ENCODE peak calls at places on chromosomes 16 and 17, in five cellular contexts. K, C, W, S and R are unnamed samples.

GRCh38 chr17:1999557-2000251 is 25.4 kb downstream of the RTN4RL1 start:
- DNase-seq in K (peak; percentile 50), C (no peak), W (peak; percentile 67), S (no peak), R (peak; percentile 81)

GRCh38 chr17:46841561-46842379 is 9.6 kb upstream of the WNT9B start:
- DNase-seq in K (no peak), C (no peak), W (no peak), S (no peak), R (no peak)

GRCh38 chr17:57993471-57994365 is 5.7 kb upstream of the VEZF1 start:
- DNase-seq in K (no peak), C (no peak), W (no peak), S (no peak), R (no peak)

GRCh38 chr17:27748360-27748825 is 51.9 kb downstream of the NOS2 start:
- DNase-seq in K (no peak), C (no peak), W (no peak), S (no peak), R (no peak)

GRCh38 chr16:82031116-82032084 is 3.7 kb upstream of the HSD17B2 start:
- DNase-seq in K (peak; percentile 64), C (no peak), W (no peak), S (no peak), R (no peak)

GRCh38 chr17:2828396-2829038 is 32.3 kb downstream of the RAP1GAP2 start:
- DNase-seq in K (peak; percentile 82), C (peak; percentile 32), W (peak; percentile 84), S (no peak), R (peak; percentile 81)

GRCh38 chr17:2595736-2596135 is 2.3 kb downstream of the PAFAH1B1 start:
- DNase-seq in K (no peak), C (no peak), W (no peak), S (no peak), R (no peak)

GRCh38 chr17:61737820-61738219 is 125.5 kb downstream of the BRIP1 start:
- DNase-seq in K (no peak), C (no peak), W (no peak), S (no peak), R (no peak)

GRCh38 chr17:59149841-59150511 is 5.0 kb downstream of the SKA2 start:
- DNase-seq in K (peak; percentile 10), C (no peak), W (no peak), S (no peak), R (no peak)

GRCh38 chr16:66603537-66604375 is 748 bp upstream of the CMTM3 start:
- DNase-seq in K (peak; percentile 87), C (peak; percentile 37), W (peak; percentile 59), S (no peak), R (peak; percentile 37)

GRCh38 chr16:81616321-81617020 is 162.6 kb upstream of the PLCG2 start:
- DNase-seq in K (no peak), C (no peak), W (peak; percentile 77), S (no peak), R (peak; percentile 73)

GRCh38 chr16:72752004-72752695 is 295.8 kb downstream of the ZFHX3 start:
- DNase-seq in K (no peak), C (no peak), W (no peak), S (no peak), R (no peak)

GRCh38 chr17:76969598-76970172 is 101.5 kb downstream of the MGAT5B start:
- DNase-seq in K (no peak), C (no peak), W (no peak), S (no peak), R (no peak)

GRCh38 chr16:72023962-72024361 is 15.4 kb downstream of the DHODH start:
- DNase-seq in K (no peak), C (no peak), W (no peak), S (no peak), R (no peak)

GRCh38 chr16:12160815-12161550 is 184.4 kb downstream of the SNX29 start:
- DNase-seq in K (no peak), C (no peak), W (no peak), S (no peak), R (no peak)

GRCh38 chr16:87043273-87044030 is 273.7 kb downstream of the C16orf95 start:
- DNase-seq in K (no peak), C (no peak), W (no peak), S (no peak), R (no peak)

GRCh38 chr17:79668344-79669250 is 57.7 kb upstream of the RBFOX3 start:
- DNase-seq in K (no peak), C (no peak), W (no peak), S (no peak), R (no peak)

GRCh38 chr16:53515259-53515658 is 12.2 kb upstream of the AKTIP start:
- DNase-seq in K (no peak), C (no peak), W (no peak), S (no peak), R (no peak)

GRCh38 chr16:1732071-1732470 is 26.1 kb downstream of the MAPK8IP3 start:
- DNase-seq in K (no peak), C (no peak), W (no peak), S (no peak), R (no peak)

GRCh38 chr17:63150994-63151464 is 185.0 kb downstream of the TANC2 start:
- DNase-seq in K (no peak), C (no peak), W (no peak), S (no peak), R (no peak)

GRCh38 chr16:4515611-4516233 is 22.9 kb downstream of the CDIP1 start:
- DNase-seq in K (no peak), C (no peak), W (no peak), S (no peak), R (no peak)

GRCh38 chr16:31754998-31755615 is 118.5 kb upstream of the ZNF267 start:
- DNase-seq in K (peak; percentile 10), C (no peak), W (no peak), S (no peak), R (no peak)

GRCh38 chr16:75774197-75774596 is 47.9 kb upstream of the CPHXL start:
- DNase-seq in K (no peak), C (no peak), W (no peak), S (no peak), R (no peak)

GRCh38 chr16:9049241-9049640 is 42.2 kb upstream of the HAPSTR1 start:
- DNase-seq in K (no peak), C (no peak), W (no peak), S (no peak), R (no peak)

GRCh38 chr17:10119203-10120112 is 78.9 kb downstream of the GAS7 start:
- DNase-seq in K (no peak), C (no peak), W (peak; percentile 77), S (no peak), R (peak; percentile 49)

GRCh38 chr17:10120113-10120485 is 78.3 kb downstream of the GAS7 start:
- DNase-seq in K (no peak), C (no peak), W (no peak), S (no peak), R (no peak)

GRCh38 chr17:10123093-10123492 is 75.3 kb downstream of the GAS7 start:
- DNase-seq in K (no peak), C (no peak), W (no peak), S (no peak), R (no peak)

GRCh38 chr17:10120749-10121148 is 77.7 kb downstream of the GAS7 start:
- DNase-seq in K (no peak), C (no peak), W (no peak), S (no peak), R (no peak)

DNA sequence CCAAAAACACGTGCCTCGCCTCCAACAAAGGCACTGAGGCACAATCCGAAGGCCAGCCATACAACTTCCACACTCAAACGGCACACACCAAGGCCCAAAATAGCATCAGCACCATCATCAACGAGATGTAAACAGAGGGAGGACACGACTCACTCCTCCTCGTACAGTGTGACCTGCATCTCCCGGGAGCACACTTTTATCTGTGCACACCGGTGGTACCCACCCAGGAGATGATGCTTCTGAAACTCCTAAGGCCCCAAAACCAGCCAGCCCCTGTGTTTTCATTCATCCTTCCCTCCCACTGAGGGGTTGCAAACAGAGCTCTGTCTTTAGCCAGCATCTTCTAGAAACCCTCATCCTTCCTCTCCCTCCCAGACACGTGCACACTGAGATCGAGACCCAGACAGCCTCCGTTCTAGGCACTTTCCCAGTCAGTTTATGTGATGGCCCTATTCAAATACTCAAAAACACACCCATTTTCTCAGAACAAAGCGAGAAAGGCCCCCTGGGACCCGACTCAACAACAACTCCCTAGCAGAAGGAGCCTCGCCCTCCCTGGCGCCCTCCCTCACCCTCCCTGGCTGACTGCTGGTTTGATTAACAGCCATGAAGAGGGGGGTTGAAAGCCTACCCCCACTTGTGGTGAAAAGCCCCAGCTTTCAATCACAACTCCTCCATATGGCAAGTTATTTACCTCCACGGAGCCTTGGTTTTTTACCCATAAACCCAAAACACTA is 76.3 kb downstream of the GAS7 start:
- DNase-seq in K (no peak), C (peak; percentile 27), W (no peak), S (no peak), R (no peak)
- H3K4me3 ChIP-seq in K (no peak overlapping the region), C (no peak overlapping the region), W (no peak overlapping the region), S (no peak overlapping the region), R (no peak overlapping the region)

GRCh38 chr16:85381738-85382592 is 231.2 kb upstream of the GSE1 start:
- DNase-seq in K (no peak), C (no peak), W (no peak), S (no peak), R (no peak)
- TF ChIP-seq EP300 in K (no peak), C (no peak), W (no peak), S (no peak), R (no peak)

DNA sequence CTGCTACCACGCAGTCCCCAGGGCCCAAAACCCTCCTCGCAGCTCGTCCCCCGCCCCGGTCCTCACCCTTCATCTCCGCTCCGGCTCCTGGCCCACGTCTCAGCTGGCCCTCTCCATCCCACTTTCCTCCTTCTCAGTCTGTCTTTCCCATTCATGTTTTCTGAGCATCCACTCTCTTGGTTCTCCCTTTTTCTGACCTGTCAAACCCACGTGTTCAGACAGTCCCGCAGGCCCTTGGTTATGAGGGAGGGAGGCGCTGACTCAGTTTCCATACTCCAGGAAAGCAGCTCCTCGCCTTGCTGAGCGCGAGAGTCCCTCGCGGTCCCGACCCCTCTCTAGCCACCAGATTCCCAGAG is 392 bp upstream of the HID1 start:
- DNase-seq in K (no peak), C (no peak), W (no peak), S (no peak), R (no peak)
- TF ChIP-seq POLR2A in K (no peak), C (no peak), W (no peak), S (no peak), R (no peak)

GRCh38 chr16:29675811-29676643 is 3.0 kb upstream of the QPRT start:
- DNase-seq in K (peak; percentile 46), C (no peak), W (no peak), S (no peak), R (no peak)

GRCh38 chr16:29678691-29679267 is at the start of gene QPRT:
- DNase-seq in K (peak; percentile 21), C (no peak), W (peak; percentile 71), S (no peak), R (no peak)

GRCh38 chr16:29683543-29684090 is 4.6 kb downstream of the QPRT start:
- DNase-seq in K (no peak), C (no peak), W (no peak), S (no peak), R (no peak)

GRCh38 chr16:29676989-29677388 is 2.0 kb upstream of the QPRT start:
- DNase-seq in K (no peak), C (no peak), W (no peak), S (no peak), R (no peak)

DNA sequence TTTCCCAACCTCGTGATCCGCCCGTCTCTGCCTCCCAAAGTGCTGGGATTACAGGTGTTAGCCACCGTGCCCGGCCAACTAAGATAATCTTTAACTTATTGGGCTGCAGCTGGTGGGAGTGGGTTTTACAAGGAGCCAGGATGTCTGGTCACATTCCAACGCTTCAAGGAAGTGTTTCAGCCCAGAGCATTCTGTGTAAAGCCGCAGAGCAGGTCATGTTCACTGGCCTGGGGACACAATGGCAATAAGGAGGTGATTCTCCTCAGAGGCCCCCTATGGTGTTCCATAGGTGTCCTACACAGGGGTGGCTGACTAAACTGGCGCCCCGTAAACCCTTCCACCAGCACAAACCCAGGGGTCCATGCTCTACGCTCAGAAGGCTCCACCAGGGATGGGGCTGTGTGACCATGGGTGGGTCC is 1.2 kb downstream of the QPRT start:
- DNase-seq in K (no peak), C (no peak), W (peak; percentile 63), S (no peak), R (no peak)
- H3K4me3 ChIP-seq in K (no peak overlapping the region), C (no peak overlapping the region), W (peak overlapping the region; percentile 31), S (no peak overlapping the region), R (peak overlapping the region; percentile 33)